ENCODE peak calls at places on chromosomes 12 and 14, in four cellular contexts. One of them, this sample, is unnamed. For H3K4me1 and H3K36me3, the result is how much of the 10 kb centered on the place peaks cover.

GRCh38 chr12:114404451-114405198 is 1.3 kb downstream of the TBX5 start:
- DNase-seq in fibroblast of lung: no peak
- DNase-seq in psoas muscle: no peak
- DNase-seq in body of pancreas: no peak
- DNase-seq in this sample: no peak

GRCh38 chr12:74111688-74112360 is 425.8 kb upstream of the ATXN7L3B start:
- DNase-seq in fibroblast of lung: peak
- DNase-seq in psoas muscle: no peak
- DNase-seq in body of pancreas: peak
- DNase-seq in this sample: no peak

GRCh38 chr12:93297032-93297431 is 80.7 kb upstream of the NUDT4 start:
- DNase-seq in fibroblast of lung: no peak
- DNase-seq in psoas muscle: no peak
- DNase-seq in body of pancreas: no peak
- DNase-seq in this sample: no peak

GRCh38 chr14:36450550-36450949 is 69.5 kb downstream of the NKX2-1 start:
- DNase-seq in fibroblast of lung: no peak
- DNase-seq in psoas muscle: no peak
- DNase-seq in body of pancreas: no peak
- DNase-seq in this sample: no peak

GRCh38 chr14:54420478-54421116 is 20.6 kb downstream of the CNIH1 start:
- DNase-seq in fibroblast of lung: peak
- DNase-seq in psoas muscle: no peak
- DNase-seq in body of pancreas: peak
- DNase-seq in this sample: no peak

GRCh38 chr14:68690106-68690960 is 102.5 kb downstream of the ZFP36L1 start:
- DNase-seq in fibroblast of lung: peak
- DNase-seq in psoas muscle: no peak
- DNase-seq in body of pancreas: no peak
- DNase-seq in this sample: peak

GRCh38 chr14:89425931-89426330 is 8.9 kb upstream of the FOXN3 start:
- DNase-seq in fibroblast of lung: peak
- DNase-seq in psoas muscle: no peak
- DNase-seq in body of pancreas: no peak
- DNase-seq in this sample: peak

GRCh38 chr12:71730936-71731335 is 23.7 kb upstream of the RAB21 start:
- DNase-seq in fibroblast of lung: peak
- DNase-seq in psoas muscle: no peak
- DNase-seq in body of pancreas: no peak
- DNase-seq in this sample: no peak

GRCh38 chr14:50044040-50044651 is 72.2 kb downstream of the VCPKMT start:
- DNase-seq in fibroblast of lung: no peak
- DNase-seq in psoas muscle: no peak
- DNase-seq in body of pancreas: no peak
- DNase-seq in this sample: no peak

GRCh38 chr14:69360438-69361108 is 37.5 kb downstream of the ERH start:
- DNase-seq in fibroblast of lung: no peak
- DNase-seq in psoas muscle: no peak
- DNase-seq in body of pancreas: no peak
- DNase-seq in this sample: no peak

GRCh38 chr12:131134523-131135310 is 181.0 kb downstream of the ADGRD1 start:
- DNase-seq in fibroblast of lung: no peak
- DNase-seq in psoas muscle: no peak
- DNase-seq in body of pancreas: no peak
- DNase-seq in this sample: no peak

GRCh38 chr12:32049956-32050355 is 56.7 kb upstream of the BICD1 start:
- DNase-seq in fibroblast of lung: no peak
- DNase-seq in psoas muscle: no peak
- DNase-seq in body of pancreas: no peak
- DNase-seq in this sample: no peak

GRCh38 chr12:3996322-3996721 is 123.1 kb upstream of the PARP11 start:
- DNase-seq in fibroblast of lung: no peak
- DNase-seq in psoas muscle: no peak
- DNase-seq in body of pancreas: no peak
- DNase-seq in this sample: no peak

GRCh38 chr12:56420411-56420810 is 28.8 kb downstream of the TIMELESS start:
- DNase-seq in fibroblast of lung: no peak
- DNase-seq in psoas muscle: no peak
- DNase-seq in body of pancreas: no peak
- DNase-seq in this sample: no peak

GRCh38 chr14:87014854-87015253 is 978.1 kb downstream of the GALC start:
- DNase-seq in fibroblast of lung: no peak
- DNase-seq in psoas muscle: no peak
- DNase-seq in body of pancreas: no peak
- DNase-seq in this sample: no peak

GRCh38 chr12:6167327-6168280 is 32.6 kb upstream of the CD9 start:
- DNase-seq in fibroblast of lung: peak
- DNase-seq in psoas muscle: no peak
- DNase-seq in body of pancreas: peak
- DNase-seq in this sample: peak

GRCh38 chr12:54560374-54560858 is 11.0 kb downstream of the PDE1B start:
- DNase-seq in fibroblast of lung: peak
- DNase-seq in psoas muscle: peak
- DNase-seq in body of pancreas: peak
- DNase-seq in this sample: peak

GRCh38 chr12:1873531-1874149 is 44.8 kb downstream of the CACNA2D4 start:
- DNase-seq in fibroblast of lung: no peak
- DNase-seq in psoas muscle: no peak
- DNase-seq in body of pancreas: no peak
- DNase-seq in this sample: no peak

GRCh38 chr12:107165581-107165980 is 72.2 kb upstream of the CRY1 start:
- DNase-seq in fibroblast of lung: no peak
- DNase-seq in psoas muscle: no peak
- DNase-seq in body of pancreas: no peak
- DNase-seq in this sample: no peak

GRCh38 chr12:104303538-104304151 is at the start of gene EID3:
- DNase-seq in fibroblast of lung: peak
- DNase-seq in psoas muscle: peak
- DNase-seq in body of pancreas: peak
- DNase-seq in this sample: peak

GRCh38 chr12:6821271-6821673 is 349 bp upstream of the GPR162 start:
- DNase-seq in fibroblast of lung: peak
- DNase-seq in psoas muscle: peak
- DNase-seq in body of pancreas: peak
- DNase-seq in this sample: peak

GRCh38 chr14:96631030-96631429 is 128.8 kb downstream of the PAPOLA start:
- DNase-seq in fibroblast of lung: no peak
- DNase-seq in psoas muscle: no peak
- DNase-seq in body of pancreas: no peak
- DNase-seq in this sample: no peak

GRCh38 chr12:119328111-119328510 is 6.4 kb upstream of the CCDC60 start:
- DNase-seq in fibroblast of lung: no peak
- DNase-seq in psoas muscle: no peak
- DNase-seq in body of pancreas: peak
- DNase-seq in this sample: no peak

GRCh38 chr14:100770605-100771120 is 44.0 kb downstream of the DLK1 start:
- DNase-seq in fibroblast of lung: no peak
- DNase-seq in psoas muscle: peak
- DNase-seq in body of pancreas: no peak
- DNase-seq in this sample: peak

GRCh38 chr12:76495556-76495955 is 64.0 kb downstream of the OSBPL8 start:
- DNase-seq in fibroblast of lung: peak
- DNase-seq in psoas muscle: no peak
- DNase-seq in body of pancreas: no peak
- DNase-seq in this sample: no peak

GRCh38 chr12:18432211-18432610 is 170.9 kb downstream of the PIK3C2G start:
- DNase-seq in fibroblast of lung: no peak
- DNase-seq in psoas muscle: no peak
- DNase-seq in body of pancreas: no peak
- DNase-seq in this sample: no peak

GRCh38 chr14:21039059-21039422 is 3.1 kb upstream of the RNASE7 start:
- DNase-seq in fibroblast of lung: peak
- DNase-seq in psoas muscle: peak
- DNase-seq in body of pancreas: peak
- DNase-seq in this sample: peak

GRCh38 chr14:68283378-68284123 is 464.0 kb downstream of the RAD51B start:
- DNase-seq in fibroblast of lung: no peak
- DNase-seq in psoas muscle: peak
- DNase-seq in body of pancreas: peak
- DNase-seq in this sample: peak

GRCh38 chr12:41531147-41531829 is 343.2 kb downstream of the PDZRN4 start:
- DNase-seq in fibroblast of lung: no peak
- DNase-seq in psoas muscle: peak
- DNase-seq in body of pancreas: peak
- DNase-seq in this sample: peak

GRCh38 chr12:49059385-49060232 is 985 bp downstream of the KMT2D start:
- DNase-seq in fibroblast of lung: peak
- DNase-seq in psoas muscle: peak
- DNase-seq in body of pancreas: peak
- DNase-seq in this sample: no peak

GRCh38 chr12:93022603-93023340 is 93.7 kb upstream of the EEA1 start:
- DNase-seq in fibroblast of lung: peak
- DNase-seq in psoas muscle: no peak
- DNase-seq in body of pancreas: no peak
- DNase-seq in this sample: no peak

GRCh38 chr12:11794311-11794710 is 144.8 kb downstream of the ETV6 start:
- DNase-seq in fibroblast of lung: peak
- DNase-seq in psoas muscle: peak
- DNase-seq in body of pancreas: peak
- DNase-seq in this sample: no peak

GRCh38 chr12:19223018-19223417 is 93.5 kb downstream of the PLEKHA5 start:
- DNase-seq in fibroblast of lung: peak
- DNase-seq in psoas muscle: no peak
- DNase-seq in body of pancreas: no peak
- DNase-seq in this sample: no peak

GRCh38 chr12:5912437-5913334 is 32.4 kb downstream of the ANO2 start:
- DNase-seq in fibroblast of lung: no peak
- DNase-seq in psoas muscle: no peak
- DNase-seq in body of pancreas: no peak
- DNase-seq in this sample: peak

GRCh38 chr14:33634631-33635030 is 316.2 kb downstream of the EGLN3 start:
- DNase-seq in fibroblast of lung: peak
- DNase-seq in psoas muscle: no peak
- DNase-seq in body of pancreas: no peak
- DNase-seq in this sample: no peak
- H3K4me1 ChIP-seq in fibroblast of lung: under half
- H3K4me1 ChIP-seq in psoas muscle: under half
- H3K4me1 ChIP-seq in body of pancreas: under half
- H3K4me1 ChIP-seq in this sample: under half

GRCh38 chr12:65460076-65460475 is 181.6 kb downstream of the MSRB3 start:
- DNase-seq in fibroblast of lung: no peak
- DNase-seq in psoas muscle: no peak
- DNase-seq in body of pancreas: peak
- DNase-seq in this sample: no peak
- H3K36me3 ChIP-seq in fibroblast of lung: under half
- H3K36me3 ChIP-seq in psoas muscle: under half
- H3K36me3 ChIP-seq in body of pancreas: under half
- H3K36me3 ChIP-seq in this sample: under half

GRCh38 chr12:64584173-64584555 is 26.1 kb upstream of the RASSF3 start:
- DNase-seq in fibroblast of lung: no peak
- DNase-seq in psoas muscle: no peak
- DNase-seq in body of pancreas: no peak
- DNase-seq in this sample: no peak

GRCh38 chr12:64585085-64585484 is 25.2 kb upstream of the RASSF3 start:
- DNase-seq in fibroblast of lung: no peak
- DNase-seq in psoas muscle: no peak
- DNase-seq in body of pancreas: no peak
- DNase-seq in this sample: no peak

GRCh38 chr12:64582862-64583261 is 27.4 kb upstream of the RASSF3 start:
- DNase-seq in fibroblast of lung: no peak
- DNase-seq in psoas muscle: no peak
- DNase-seq in body of pancreas: no peak
- DNase-seq in this sample: no peak

GRCh38 chr12:64582111-64582510 is 28.2 kb upstream of the RASSF3 start:
- DNase-seq in fibroblast of lung: no peak
- DNase-seq in psoas muscle: no peak
- DNase-seq in body of pancreas: peak
- DNase-seq in this sample: no peak

DNA sequence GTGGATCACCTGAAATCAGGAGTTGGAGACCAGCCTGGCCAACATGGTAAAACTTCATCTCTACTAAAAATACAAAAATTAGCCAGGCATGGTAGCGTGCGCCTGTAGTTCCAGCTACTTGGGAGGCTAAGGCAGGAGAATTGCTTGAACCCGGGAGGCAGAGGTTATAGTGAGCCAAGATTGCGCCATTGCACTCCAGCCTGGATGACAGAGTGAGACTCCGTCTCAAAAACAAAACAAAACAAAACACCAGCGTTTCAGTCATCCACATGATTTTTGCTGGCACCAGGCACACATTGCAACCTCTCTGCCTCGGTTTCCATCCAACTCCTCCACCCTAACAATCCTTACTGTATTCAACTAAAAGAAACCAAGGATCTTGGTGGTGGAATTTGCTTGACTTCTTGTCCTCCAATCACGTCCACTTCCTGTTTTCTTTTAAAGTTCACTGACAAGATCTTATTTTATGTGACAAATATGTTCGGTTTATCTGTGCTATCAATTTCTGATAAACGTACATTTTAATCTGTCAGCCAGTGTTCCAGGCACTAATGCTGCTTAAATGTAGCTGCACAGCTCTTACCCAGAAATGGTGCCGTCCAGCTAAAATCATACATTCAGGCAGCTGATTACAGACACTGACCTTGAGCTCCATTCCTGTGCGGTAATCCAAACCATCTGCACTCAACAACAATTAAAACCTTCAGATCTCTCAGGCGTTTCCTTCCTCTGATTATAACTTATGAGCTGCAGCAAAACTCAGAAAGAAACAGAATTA is 26.7 kb upstream of the RASSF3 start:
- DNase-seq in fibroblast of lung: no peak
- DNase-seq in psoas muscle: no peak
- DNase-seq in body of pancreas: no peak
- DNase-seq in this sample: no peak
- H3K4me3 ChIP-seq in fibroblast of lung: no peak
- H3K4me3 ChIP-seq in psoas muscle: peak
- H3K4me3 ChIP-seq in body of pancreas: no peak
- H3K4me3 ChIP-seq in this sample: no peak

GRCh38 chr12:123601602-123602489 is at the start of gene DDX55:
- DNase-seq in fibroblast of lung: peak
- DNase-seq in psoas muscle: peak
- DNase-seq in body of pancreas: peak
- DNase-seq in this sample: peak

GRCh38 chr12:123598522-123598921 is 3.4 kb upstream of the DDX55 start:
- DNase-seq in fibroblast of lung: no peak
- DNase-seq in psoas muscle: no peak
- DNase-seq in body of pancreas: no peak
- DNase-seq in this sample: no peak

GRCh38 chr12:123597100-123597499 is 4.8 kb upstream of the DDX55 start:
- DNase-seq in fibroblast of lung: no peak
- DNase-seq in psoas muscle: no peak
- DNase-seq in body of pancreas: no peak
- DNase-seq in this sample: no peak

GRCh38 chr12:123599310-123599709 is 2.6 kb upstream of the DDX55 start:
- DNase-seq in fibroblast of lung: no peak
- DNase-seq in psoas muscle: no peak
- DNase-seq in body of pancreas: no peak
- DNase-seq in this sample: no peak

DNA sequence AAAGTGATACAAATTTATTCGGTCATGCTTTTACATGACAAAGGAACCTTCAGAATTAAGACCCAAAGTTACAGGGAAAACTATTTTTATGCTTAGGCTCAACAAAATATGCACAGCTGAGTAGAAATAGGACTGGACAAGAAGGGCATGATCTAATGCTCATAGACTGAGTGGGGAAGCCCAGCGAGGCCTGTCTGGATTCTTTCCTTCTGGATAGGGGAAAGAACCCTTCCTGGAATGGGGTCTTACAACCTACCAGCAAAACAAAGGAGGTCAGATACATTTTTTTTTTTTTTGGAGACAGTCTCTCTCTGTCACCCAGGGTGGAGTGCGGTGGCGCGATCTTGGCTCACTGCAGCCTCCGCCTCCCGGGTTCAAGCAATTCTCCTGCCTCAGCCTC is 2.2 kb upstream of the DDX55 start:
- DNase-seq in fibroblast of lung: no peak
- DNase-seq in psoas muscle: no peak
- DNase-seq in body of pancreas: no peak
- DNase-seq in this sample: no peak
- H3K4me1 ChIP-seq in fibroblast of lung: under half
- H3K4me1 ChIP-seq in psoas muscle: under half
- H3K4me1 ChIP-seq in body of pancreas: under half
- H3K4me1 ChIP-seq in this sample: under half

This sample was measured in tibial artery.